ENCODE peak calls at places on chromosomes 2 and 18, in seven cellular contexts. One of them, this sample, is unnamed. For H3K9me3 and H3K4me1, the result is how much of the 10 kb centered on the place peaks cover.

GRCh38 chr2:19051238-19051831 is 307.1 kb downstream of the OSR1 start:
- DNase-seq in adrenal gland: no peak
- DNase-seq in sigmoid colon: no peak
- DNase-seq in spleen: no peak
- DNase-seq in uterus: no peak
- DNase-seq in stomach: no peak
- DNase-seq in A549: no peak
- DNase-seq in this sample: no peak

GRCh38 chr2:54664238-54664786 is 59.1 kb upstream of the EML6 start:
- DNase-seq in adrenal gland: no peak
- DNase-seq in sigmoid colon: no peak
- DNase-seq in spleen: no peak
- DNase-seq in uterus: no peak
- DNase-seq in stomach: no peak
- DNase-seq in A549: no peak
- DNase-seq in this sample: no peak

GRCh38 chr2:144519934-144520717 is at the start of gene ZEB2:
- DNase-seq in adrenal gland: peak
- DNase-seq in sigmoid colon: peak
- DNase-seq in spleen: peak
- DNase-seq in uterus: peak
- DNase-seq in stomach: no peak
- DNase-seq in A549: peak
- DNase-seq in this sample: no peak

GRCh38 chr2:182924311-182924710 is 57.9 kb upstream of the FRZB start:
- DNase-seq in adrenal gland: no peak
- DNase-seq in sigmoid colon: no peak
- DNase-seq in spleen: no peak
- DNase-seq in uterus: no peak
- DNase-seq in stomach: no peak
- DNase-seq in A549: no peak
- DNase-seq in this sample: no peak

GRCh38 chr18:68791801-68792200 is 6.1 kb upstream of the CCDC102B start:
- DNase-seq in adrenal gland: no peak
- DNase-seq in sigmoid colon: no peak
- DNase-seq in spleen: no peak
- DNase-seq in uterus: no peak
- DNase-seq in stomach: no peak
- DNase-seq in A549: peak
- DNase-seq in this sample: no peak

GRCh38 chr2:130371723-130372054 is 15.8 kb downstream of the PTPN18 start:
- DNase-seq in adrenal gland: no peak
- DNase-seq in sigmoid colon: peak
- DNase-seq in spleen: peak
- DNase-seq in uterus: peak
- DNase-seq in stomach: no peak
- DNase-seq in A549: peak
- DNase-seq in this sample: no peak

GRCh38 chr2:8984855-8985254 is 18.6 kb downstream of the MBOAT2 start:
- DNase-seq in adrenal gland: no peak
- DNase-seq in sigmoid colon: no peak
- DNase-seq in spleen: no peak
- DNase-seq in uterus: no peak
- DNase-seq in stomach: no peak
- DNase-seq in A549: no peak
- DNase-seq in this sample: no peak

GRCh38 chr2:96951125-96951654 is 35.2 kb downstream of the FAM178B start:
- DNase-seq in adrenal gland: peak
- DNase-seq in sigmoid colon: peak
- DNase-seq in spleen: peak
- DNase-seq in uterus: peak
- DNase-seq in stomach: peak
- DNase-seq in A549: peak
- DNase-seq in this sample: peak

GRCh38 chr18:69956037-69956436 is 8.4 kb upstream of the CD226 start:
- DNase-seq in adrenal gland: no peak
- DNase-seq in sigmoid colon: no peak
- DNase-seq in spleen: no peak
- DNase-seq in uterus: peak
- DNase-seq in stomach: no peak
- DNase-seq in A549: no peak
- DNase-seq in this sample: no peak

GRCh38 chr2:217616936-217617335 is 385.9 kb downstream of the TNS1 start:
- DNase-seq in adrenal gland: no peak
- DNase-seq in sigmoid colon: no peak
- DNase-seq in spleen: no peak
- DNase-seq in uterus: no peak
- DNase-seq in stomach: no peak
- DNase-seq in A549: no peak
- DNase-seq in this sample: no peak

GRCh38 chr2:210315015-210315807 is at the start of gene MYL1:
- DNase-seq in adrenal gland: no peak
- DNase-seq in sigmoid colon: no peak
- DNase-seq in spleen: no peak
- DNase-seq in uterus: no peak
- DNase-seq in stomach: no peak
- DNase-seq in A549: no peak
- DNase-seq in this sample: no peak

GRCh38 chr2:49490710-49491109 is 336.4 kb upstream of the FSHR start:
- DNase-seq in adrenal gland: peak
- DNase-seq in sigmoid colon: no peak
- DNase-seq in spleen: no peak
- DNase-seq in uterus: no peak
- DNase-seq in stomach: peak
- DNase-seq in A549: peak
- DNase-seq in this sample: peak

GRCh38 chr2:106085441-106085911 is 108.6 kb downstream of the UXS1 start:
- DNase-seq in adrenal gland: no peak
- DNase-seq in sigmoid colon: no peak
- DNase-seq in spleen: no peak
- DNase-seq in uterus: no peak
- DNase-seq in stomach: peak
- DNase-seq in A549: peak
- DNase-seq in this sample: peak

GRCh38 chr2:2502150-2502549 is 171.1 kb upstream of the MYT1L start:
- DNase-seq in adrenal gland: no peak
- DNase-seq in sigmoid colon: no peak
- DNase-seq in spleen: no peak
- DNase-seq in uterus: no peak
- DNase-seq in stomach: no peak
- DNase-seq in A549: no peak
- DNase-seq in this sample: no peak
- H3K9me3 ChIP-seq in adrenal gland: under half
- H3K9me3 ChIP-seq in sigmoid colon: under half
- H3K9me3 ChIP-seq in spleen: under half
- H3K9me3 ChIP-seq in uterus: under half
- H3K9me3 ChIP-seq in stomach: under half
- H3K9me3 ChIP-seq in A549: under half
- H3K9me3 ChIP-seq in this sample: under half

DNA sequence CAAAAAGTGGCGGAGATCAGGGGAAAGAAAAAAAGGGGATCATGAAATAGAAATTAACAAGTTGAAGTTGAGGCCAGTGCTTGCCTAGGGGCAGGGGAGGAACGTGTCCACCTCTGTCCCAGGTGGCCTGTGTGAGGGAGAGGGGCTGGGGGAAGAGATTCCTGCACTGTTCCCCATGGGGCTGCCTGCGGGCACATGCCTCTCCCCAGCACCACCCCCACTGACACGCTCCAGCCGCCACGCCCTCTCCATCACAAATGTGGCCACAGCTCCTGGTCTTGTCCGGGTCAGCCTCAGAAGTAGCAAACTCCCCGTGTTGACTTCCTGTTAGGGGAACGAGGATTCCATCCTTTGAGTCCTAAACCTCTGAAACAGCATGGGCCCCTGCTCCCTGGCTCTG is 161.2 kb downstream of the GLI2 start:
- DNase-seq in adrenal gland: no peak
- DNase-seq in sigmoid colon: peak
- DNase-seq in spleen: no peak
- DNase-seq in uterus: no peak
- DNase-seq in stomach: no peak
- DNase-seq in A549: no peak
- DNase-seq in this sample: no peak
- H3K4me1 ChIP-seq in adrenal gland: under half
- H3K4me1 ChIP-seq in sigmoid colon: under half
- H3K4me1 ChIP-seq in spleen: under half
- H3K4me1 ChIP-seq in uterus: under half
- H3K4me1 ChIP-seq in stomach: under half
- H3K4me1 ChIP-seq in A549: under half
- H3K4me1 ChIP-seq in this sample: under half

GRCh38 chr18:34990571-34990970 is 50.6 kb upstream of the MAPRE2 start:
- DNase-seq in adrenal gland: peak
- DNase-seq in sigmoid colon: no peak
- DNase-seq in spleen: no peak
- DNase-seq in uterus: no peak
- DNase-seq in stomach: no peak
- DNase-seq in A549: no peak
- DNase-seq in this sample: no peak
- TF ChIP-seq POLR2A in adrenal gland: no peak
- TF ChIP-seq POLR2A in sigmoid colon: no peak
- TF ChIP-seq POLR2A in spleen: no peak
- TF ChIP-seq POLR2A in uterus: no peak
- TF ChIP-seq POLR2A in stomach: no peak
- TF ChIP-seq POLR2A in A549: no peak
- TF ChIP-seq POLR2A in this sample: no peak

GRCh38 chr2:191311-192190 is 72.3 kb downstream of the SH3YL1 start:
- DNase-seq in adrenal gland: no peak
- DNase-seq in sigmoid colon: no peak
- DNase-seq in spleen: no peak
- DNase-seq in uterus: no peak
- DNase-seq in stomach: no peak
- DNase-seq in A549: no peak
- DNase-seq in this sample: no peak

GRCh38 chr2:182509-183122 is 81.2 kb downstream of the SH3YL1 start:
- DNase-seq in adrenal gland: no peak
- DNase-seq in sigmoid colon: no peak
- DNase-seq in spleen: no peak
- DNase-seq in uterus: no peak
- DNase-seq in stomach: no peak
- DNase-seq in A549: no peak
- DNase-seq in this sample: no peak

GRCh38 chr2:185221-185620 is 78.6 kb downstream of the SH3YL1 start:
- DNase-seq in adrenal gland: no peak
- DNase-seq in sigmoid colon: no peak
- DNase-seq in spleen: no peak
- DNase-seq in uterus: no peak
- DNase-seq in stomach: no peak
- DNase-seq in A549: no peak
- DNase-seq in this sample: no peak

GRCh38 chr2:184695-185094 is 79.1 kb downstream of the SH3YL1 start:
- DNase-seq in adrenal gland: no peak
- DNase-seq in sigmoid colon: no peak
- DNase-seq in spleen: no peak
- DNase-seq in uterus: no peak
- DNase-seq in stomach: no peak
- DNase-seq in A549: no peak
- DNase-seq in this sample: no peak

GRCh38 chr2:187825-188224 is 76.0 kb downstream of the SH3YL1 start:
- DNase-seq in adrenal gland: no peak
- DNase-seq in sigmoid colon: no peak
- DNase-seq in spleen: no peak
- DNase-seq in uterus: no peak
- DNase-seq in stomach: no peak
- DNase-seq in A549: no peak
- DNase-seq in this sample: no peak
- H3K9me3 ChIP-seq in adrenal gland: under half
- H3K9me3 ChIP-seq in sigmoid colon: under half
- H3K9me3 ChIP-seq in spleen: under half
- H3K9me3 ChIP-seq in uterus: under half
- H3K9me3 ChIP-seq in stomach: under half
- H3K9me3 ChIP-seq in A549: under half
- H3K9me3 ChIP-seq in this sample: under half

GRCh38 chr2:241895732-241896641 is 26.5 kb downstream of the RTP5 start:
- DNase-seq in adrenal gland: peak
- DNase-seq in sigmoid colon: no peak
- DNase-seq in spleen: peak
- DNase-seq in uterus: no peak
- DNase-seq in stomach: peak
- DNase-seq in A549: peak
- DNase-seq in this sample: peak
- H3K4me1 ChIP-seq in adrenal gland: under half
- H3K4me1 ChIP-seq in sigmoid colon: under half
- H3K4me1 ChIP-seq in spleen: under half
- H3K4me1 ChIP-seq in uterus: under half
- H3K4me1 ChIP-seq in stomach: under half
- H3K4me1 ChIP-seq in A549: under half
- H3K4me1 ChIP-seq in this sample: under half

GRCh38 chr2:60899892-60900249 is 18.5 kb downstream of the REL start:
- DNase-seq in adrenal gland: no peak
- DNase-seq in sigmoid colon: no peak
- DNase-seq in spleen: no peak
- DNase-seq in uterus: no peak
- DNase-seq in stomach: no peak
- DNase-seq in A549: no peak
- DNase-seq in this sample: no peak
- TF ChIP-seq POLR2A in adrenal gland: no peak
- TF ChIP-seq POLR2A in sigmoid colon: no peak
- TF ChIP-seq POLR2A in spleen: no peak
- TF ChIP-seq POLR2A in uterus: no peak
- TF ChIP-seq POLR2A in stomach: no peak
- TF ChIP-seq POLR2A in A549: no peak
- TF ChIP-seq POLR2A in this sample: no peak

GRCh38 chr18:78792094-78792493 is 187.5 kb upstream of the SALL3 start:
- DNase-seq in adrenal gland: no peak
- DNase-seq in sigmoid colon: peak
- DNase-seq in spleen: peak
- DNase-seq in uterus: no peak
- DNase-seq in stomach: no peak
- DNase-seq in A549: no peak
- DNase-seq in this sample: no peak
- H3K9me3 ChIP-seq in adrenal gland: under half
- H3K9me3 ChIP-seq in sigmoid colon: under half
- H3K9me3 ChIP-seq in spleen: under half
- H3K9me3 ChIP-seq in uterus: under half
- H3K9me3 ChIP-seq in stomach: under half
- H3K9me3 ChIP-seq in A549: under half
- H3K9me3 ChIP-seq in this sample: under half

This sample was measured in Peyer's patch.